ENCODE peak calls at places on chromosomes 2 and 18, in six cellular contexts. W, L, N, R, P and U are unnamed samples.
A peak's percentile ranks its signal among the peaks of the same experiment; 100 is the strongest.

GRCh38 chr2:242029422-242030225 is 160.1 kb downstream of the RTP5 start:
- DNase-seq in W (no peak), L (no peak), N (peak; percentile 37), R (no peak), P (no peak), U (no peak)

GRCh38 chr2:227377461-227378351 is 1.4 kb downstream of the TM4SF20 start:
- DNase-seq in W (no peak), L (no peak), N (no peak), R (no peak), P (no peak), U (no peak)

GRCh38 chr2:109529532-109530449 is 84.0 kb downstream of the SEPTIN10 start:
- DNase-seq in W (peak; percentile 23), L (no peak), N (peak; percentile 85), R (peak; percentile 14), P (no peak), U (no peak)

GRCh38 chr2:64779117-64779690 is 125.5 kb upstream of the SERTAD2 start:
- DNase-seq in W (no peak), L (no peak), N (no peak), R (no peak), P (no peak), U (no peak)

GRCh38 chr2:227853204-227853629 is 18.2 kb upstream of the DAW1 start:
- DNase-seq in W (no peak), L (no peak), N (no peak), R (no peak), P (no peak), U (no peak)

GRCh38 chr2:170514140-170514539 is 201.0 kb upstream of the SP5 start:
- DNase-seq in W (no peak), L (no peak), N (peak; percentile 73), R (no peak), P (no peak), U (no peak)

GRCh38 chr2:109475531-109476210 is 138.1 kb downstream of the SEPTIN10 start:
- DNase-seq in W (no peak), L (no peak), N (no peak), R (no peak), P (no peak), U (no peak)

GRCh38 chr2:119377973-119378305 is 11.2 kb downstream of the DBI start:
- DNase-seq in W (no peak), L (no peak), N (no peak), R (no peak), P (no peak), U (no peak)

GRCh38 chr18:13269599-13270011 is 51.0 kb downstream of the LDLRAD4 start:
- DNase-seq in W (no peak), L (peak; percentile 40), N (peak; percentile 87), R (peak; percentile 34), P (no peak), U (no peak)

GRCh38 chr2:108573070-108573469 is 38.8 kb downstream of the LIMS1 start:
- DNase-seq in W (no peak), L (no peak), N (no peak), R (no peak), P (no peak), U (no peak)

GRCh38 chr2:26456701-26457224 is 21.2 kb downstream of the OTOF start:
- DNase-seq in W (peak; percentile 61), L (no peak), N (peak; percentile 41), R (no peak), P (no peak), U (no peak)

GRCh38 chr2:142724186-142724585 is 153.3 kb upstream of the KYNU start:
- DNase-seq in W (no peak), L (no peak), N (no peak), R (no peak), P (no peak), U (no peak)

GRCh38 chr2:96602330-96602823 is 35.7 kb downstream of the KANSL3 start:
- DNase-seq in W (peak; percentile 67), L (no peak), N (no peak), R (no peak), P (no peak), U (no peak)

GRCh38 chr18:79747156-79747845 is 50.4 kb upstream of the KCNG2 start:
- DNase-seq in W (no peak), L (no peak), N (peak; percentile 55), R (no peak), P (no peak), U (no peak)

GRCh38 chr2:173574713-173575112 is 220.0 kb downstream of the CDCA7 start:
- DNase-seq in W (no peak), L (no peak), N (no peak), R (no peak), P (no peak), U (no peak)

GRCh38 chr2:232653441-232653840 is 20.0 kb downstream of the EFHD1 start:
- DNase-seq in W (no peak), L (no peak), N (no peak), R (no peak), P (no peak), U (no peak)

DNA sequence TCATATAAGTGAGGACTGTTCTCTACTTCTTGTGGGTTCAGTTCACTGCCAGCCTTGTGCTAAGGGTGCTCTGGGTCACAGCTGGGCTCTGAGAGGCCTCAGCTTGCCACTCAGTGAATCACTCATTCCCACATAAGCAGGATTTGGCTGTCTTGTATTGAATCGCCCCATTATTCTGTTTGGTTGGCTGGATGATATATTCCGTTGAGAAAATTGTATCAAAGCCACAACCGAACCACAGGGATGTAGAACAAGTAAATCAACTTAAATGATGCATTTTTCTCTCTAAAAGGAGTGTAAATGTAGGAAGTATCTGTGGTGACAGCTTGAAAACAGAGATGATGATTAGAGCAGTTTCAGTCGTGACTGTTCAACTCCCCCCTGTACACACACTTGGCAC is 39.6 kb downstream of the TTC39C start:
- DNase-seq in W (no peak), L (no peak), N (no peak), R (no peak), P (no peak), U (no peak)
- H3K4me1 ChIP-seq in W (peaks cover 14% of the 10 kb centered on the region), L (no peaks in the 10 kb centered on the region), N (no peaks in the 10 kb centered on the region), R (peaks cover 11% of the 10 kb centered on the region), P (peaks cover 60% of the 10 kb centered on the region), U (no peaks in the 10 kb centered on the region)

GRCh38 chr2:239765076-239765845 is 259.9 kb downstream of the NDUFA10 start:
- DNase-seq in W (no peak), L (no peak), N (peak; percentile 51), R (no peak), P (no peak), U (no peak)
- H3K9me3 ChIP-seq in W (peaks cover 14% of the 10 kb centered on the region), L (peaks cover 9% of the 10 kb centered on the region), N (no peaks in the 10 kb centered on the region), R (no peaks in the 10 kb centered on the region), P (no peaks in the 10 kb centered on the region), U (peaks cover 6% of the 10 kb centered on the region)

DNA sequence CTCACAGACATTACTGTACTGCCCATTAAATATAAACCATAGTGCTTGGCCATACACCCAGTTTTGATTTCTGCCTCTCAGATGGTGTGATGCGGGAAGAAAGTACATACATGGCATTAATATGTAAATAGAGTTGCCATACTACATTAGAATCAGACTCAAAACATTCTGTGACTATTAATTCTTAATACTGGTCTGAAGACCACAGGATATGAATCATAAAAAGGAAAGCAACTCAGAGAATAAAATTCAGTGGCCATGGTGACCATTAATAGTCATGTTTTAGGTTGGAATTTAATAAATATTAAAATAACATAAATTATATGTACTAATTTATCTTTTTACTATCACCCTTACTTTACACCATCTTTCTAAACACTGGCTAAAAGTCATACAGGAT is 33.0 kb upstream of the WDR75 start:
- DNase-seq in W (no peak), L (no peak), N (no peak), R (no peak), P (no peak), U (no peak)
- H3K27ac ChIP-seq in W (no peak overlapping the region), L (peak overlapping the region; percentile 60), N (peak overlapping the region; percentile 84), R (peak overlapping the region; percentile 59), P (no peak overlapping the region), U (peak overlapping the region; percentile 48)

GRCh38 chr2:191318037-191318728 is 73.0 kb downstream of the MYO1B start:
- DNase-seq in W (no peak), L (no peak), N (peak; percentile 73), R (no peak), P (no peak), U (no peak)
- H3K4me1 ChIP-seq in W (peaks cover 15% of the 10 kb centered on the region), L (peaks cover 57% of the 10 kb centered on the region), N (no peaks in the 10 kb centered on the region), R (peaks cover 2% of the 10 kb centered on the region), P (peaks cover 12% of the 10 kb centered on the region), U (peaks cover 58% of the 10 kb centered on the region)

GRCh38 chr2:239589270-239589825 is 188.5 kb upstream of the HDAC4 start:
- DNase-seq in W (no peak), L (peak; percentile 9), N (peak; percentile 56), R (no peak), P (no peak), U (no peak)

GRCh38 chr2:239590995-239591915 is 190.4 kb upstream of the HDAC4 start:
- DNase-seq in W (no peak), L (no peak), N (peak; percentile 41), R (no peak), P (no peak), U (no peak)

GRCh38 chr2:239589855-239590254 is 189.0 kb upstream of the HDAC4 start:
- DNase-seq in W (no peak), L (no peak), N (peak; percentile 46), R (no peak), P (no peak), U (no peak)

GRCh38 chr2:239588451-239589269 is 187.8 kb upstream of the HDAC4 start:
- DNase-seq in W (no peak), L (peak; percentile 11), N (peak; percentile 43), R (no peak), P (no peak), U (no peak)

GRCh38 chr2:239590276-239590675 is 189.5 kb upstream of the HDAC4 start:
- DNase-seq in W (no peak), L (no peak), N (peak; percentile 10), R (no peak), P (no peak), U (no peak)
- H3K9me3 ChIP-seq in W (no peaks in the 10 kb centered on the region), L (no peaks in the 10 kb centered on the region), N (no peaks in the 10 kb centered on the region), R (no peaks in the 10 kb centered on the region), P (no peaks in the 10 kb centered on the region), U (no peaks in the 10 kb centered on the region)

GRCh38 chr2:195560209-195560907 is 96.7 kb upstream of the SLC39A10 start:
- DNase-seq in W (peak; percentile 38), L (no peak), N (no peak), R (no peak), P (no peak), U (no peak)
- H3K27ac ChIP-seq in W (no peak overlapping the region), L (no peak overlapping the region), N (no peak overlapping the region), R (no peak overlapping the region), P (peak overlapping the region; percentile 15), U (no peak overlapping the region)

DNA sequence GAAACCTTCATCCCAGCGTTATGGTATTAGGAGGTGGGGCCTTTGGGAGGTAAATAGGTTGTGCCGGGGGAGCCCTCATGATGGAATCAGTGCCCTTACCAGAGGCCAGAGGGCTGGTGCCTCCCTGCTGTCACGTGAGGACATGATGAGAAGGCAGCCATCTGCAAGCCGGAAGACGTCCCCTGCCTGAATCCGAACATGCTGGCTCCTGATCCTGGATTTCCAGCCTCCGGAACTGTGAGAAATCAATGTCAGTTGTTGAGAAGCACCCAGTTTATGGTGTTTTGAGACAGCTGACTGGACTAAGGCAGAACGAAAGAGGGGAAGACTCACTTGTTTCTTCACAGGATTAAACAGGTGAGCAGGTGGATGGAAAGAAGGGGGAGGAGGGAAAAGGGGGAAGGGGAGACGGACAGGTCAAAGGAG is 13.0 kb upstream of the KLF11 start:
- DNase-seq in W (no peak), L (no peak), N (no peak), R (no peak), P (no peak), U (no peak)
- H3K4me1 ChIP-seq in W (peaks cover 18% of the 10 kb centered on the region), L (peaks cover 52% of the 10 kb centered on the region), N (no peaks in the 10 kb centered on the region), R (no peaks in the 10 kb centered on the region), P (peaks cover 25% of the 10 kb centered on the region), U (peaks cover 32% of the 10 kb centered on the region)